ENCODE peak calls at places on chromosome 10, in seven cellular contexts. V is sigmoid colon, E is endothelial cell of umbilical vein, J is left ventricle myocardium inferior, X is stomach, D is left lung, N is neural progenitor cell. H is an unnamed sample.

GRCh38 chr10:123325663-123326175 is 171.5 kb downstream of the BUB3 start:
- DNase-seq in V (no peak), E (no peak), J (no peak), X (no peak), D (no peak), N (no peak), H (no peak)

GRCh38 chr10:114768394-114768786 is 53.2 kb upstream of the FHIP2A start:
- DNase-seq in V (no peak), E (no peak), J (no peak), X (no peak), D (no peak), N (no peak), H (peak)

GRCh38 chr10:124285587-124286527 is 132.9 kb downstream of the OAT start:
- DNase-seq in V (peak), E (no peak), J (peak), X (peak), D (peak), N (no peak), H (no peak)

GRCh38 chr10:55203874-55204273 is 402.8 kb upstream of the PCDH15 start:
- DNase-seq in V (no peak), E (no peak), J (no peak), X (no peak), D (no peak), N (no peak), H (no peak)

GRCh38 chr10:87546221-87546620 is 41.5 kb downstream of the MINPP1 start:
- DNase-seq in V (no peak), E (no peak), J (no peak), X (no peak), D (peak), N (no peak), H (no peak)

GRCh38 chr10:79298403-79299244 is 48.6 kb upstream of the PPIF start:
- DNase-seq in V (peak), E (peak), J (no peak), X (peak), D (peak), N (no peak), H (no peak)

GRCh38 chr10:105063796-105064195 is 422.7 kb downstream of the SORCS3 start:
- DNase-seq in V (no peak), E (no peak), J (peak), X (peak), D (no peak), N (peak), H (no peak)

GRCh38 chr10:124629410-124629809 is 114.8 kb downstream of the FAM53B start:
- DNase-seq in V (no peak), E (no peak), J (no peak), X (no peak), D (no peak), N (no peak), H (peak)

GRCh38 chr10:24953350-24954074 is 1.1 kb upstream of the PRTFDC1 start:
- DNase-seq in V (no peak), E (no peak), J (no peak), X (no peak), D (no peak), N (peak), H (no peak)

GRCh38 chr10:124745678-124746077 is 1.5 kb upstream of the FAM53B start:
- DNase-seq in V (no peak), E (peak), J (no peak), X (no peak), D (no peak), N (peak), H (no peak)

GRCh38 chr10:62779487-62780248 is 24.9 kb upstream of the ADO start:
- DNase-seq in V (no peak), E (peak), J (no peak), X (peak), D (no peak), N (no peak), H (peak)

GRCh38 chr10:21526184-21526951 is 886 bp upstream of the SKIDA1 start:
- DNase-seq in V (peak), E (peak), J (peak), X (peak), D (peak), N (peak), H (peak)

GRCh38 chr10:132786279-132786528 is 257 bp upstream of the NKX6-2 start:
- DNase-seq in V (no peak), E (no peak), J (no peak), X (no peak), D (no peak), N (no peak), H (no peak)

GRCh38 chr10:28497313-28498126 is 35.4 kb upstream of the WAC start:
- DNase-seq in V (no peak), E (no peak), J (no peak), X (no peak), D (no peak), N (no peak), H (no peak)

GRCh38 chr10:101960879-101961395 is 95.0 kb downstream of the ARMH3 start:
- DNase-seq in V (no peak), E (no peak), J (no peak), X (no peak), D (no peak), N (no peak), H (no peak)

GRCh38 chr10:125521721-125522680 is 161.0 kb downstream of the TEX36 start:
- DNase-seq in V (no peak), E (no peak), J (no peak), X (no peak), D (no peak), N (peak), H (no peak)

GRCh38 chr10:19832624-19833507 is 16.6 kb downstream of the PLXDC2 start:
- DNase-seq in V (no peak), E (no peak), J (no peak), X (no peak), D (no peak), N (peak), H (peak)

GRCh38 chr10:118594392-118595063 is 920 bp downstream of the PRLHR start:
- DNase-seq in V (no peak), E (peak), J (no peak), X (no peak), D (peak), N (peak), H (peak)

GRCh38 chr10:59901481-59901880 is 4.9 kb downstream of the CCDC6 start:
- DNase-seq in V (no peak), E (no peak), J (no peak), X (no peak), D (no peak), N (no peak), H (no peak)

GRCh38 chr10:43128958-43129706 is 9.1 kb upstream of the CSGALNACT2 start:
- DNase-seq in V (no peak), E (peak), J (no peak), X (peak), D (no peak), N (no peak), H (no peak)
- TF ChIP-seq CTCF in V (no peak), E (no peak), J (no peak), X (no peak), D (no peak), N (no peak), H (no peak)

DNA sequence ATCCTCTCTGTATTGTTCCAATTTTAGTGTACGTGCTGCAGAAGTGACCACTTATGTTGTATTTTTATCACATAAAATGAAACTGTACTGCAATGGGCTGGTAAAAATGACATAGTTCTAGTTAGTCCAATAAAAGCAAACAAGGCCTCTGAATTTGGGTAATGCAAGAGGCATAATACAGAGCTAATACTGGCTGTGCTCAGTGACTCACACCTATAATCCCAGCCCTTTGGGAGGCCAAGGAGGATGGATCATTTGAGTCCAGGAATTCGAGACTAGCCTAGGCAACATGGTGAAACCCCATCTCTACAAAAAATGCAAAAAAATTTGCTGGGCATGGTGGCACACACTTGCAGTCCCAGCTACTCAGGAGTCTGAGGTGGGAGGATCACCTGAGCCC is 70.2 kb downstream of the ABI1 start:
- DNase-seq in V (no peak), E (no peak), J (no peak), X (no peak), D (no peak), N (no peak), H (no peak)
- H3K27ac ChIP-seq in V (no peak), E (no peak), J (no peak), X (no peak), D (no peak), N (no peak), H (no peak)

GRCh38 chr10:112790030-112790429 is 160.0 kb upstream of the TCF7L2 start:
- DNase-seq in V (no peak), E (no peak), J (no peak), X (no peak), D (no peak), N (no peak), H (no peak)
- TF ChIP-seq CTCF in V (no peak), E (no peak), J (no peak), X (no peak), D (no peak), N (no peak), H (no peak)

GRCh38 chr10:43453266-43453831 is 16.4 kb downstream of the ZNF487 start:
- DNase-seq in V (no peak), E (no peak), J (no peak), X (no peak), D (no peak), N (no peak), H (no peak)
- H3K27ac ChIP-seq in V (no peak), E (no peak), J (no peak), X (peak), D (no peak), N (no peak), H (peak)

H was measured in thyroid gland.